ENCODE peak calls at places on chromosomes 13 and 19, in four cellular contexts. J is Calu3, A is non-pigmented ciliary epithelial cell, G is fibroblast of gingiva. P is an unnamed sample.

GRCh38 chr19:15934332-15935078 is at the start of gene CYP4F11:
- DNase-seq in J (peak), A (no peak), G (no peak), P (no peak)

GRCh38 chr19:58335630-58336029 is 8.8 kb downstream of the ZSCAN22 start:
- DNase-seq in J (no peak), A (no peak), G (no peak), P (no peak)

GRCh38 chr19:33431986-33432385 is 58.5 kb downstream of the CEBPG start:
- DNase-seq in J (no peak), A (no peak), G (no peak), P (peak)

GRCh38 chr19:39997595-39998216 is 846 bp downstream of the ZNF546 start:
- DNase-seq in J (no peak), A (no peak), G (peak), P (no peak)

GRCh38 chr19:33675501-33676124 is 53.9 kb downstream of the CHST8 start:
- DNase-seq in J (no peak), A (no peak), G (no peak), P (peak)

GRCh38 chr19:39093761-39094160 is 9.6 kb downstream of the ACP7 start:
- DNase-seq in J (no peak), A (peak), G (peak), P (no peak)

GRCh38 chr13:48562296-48563066 is 29.6 kb upstream of the RCBTB2 start:
- DNase-seq in J (no peak), A (no peak), G (no peak), P (no peak)

GRCh38 chr13:74325106-74325505 is 190.9 kb upstream of the KLF12 start:
- DNase-seq in J (no peak), A (no peak), G (peak), P (no peak)

GRCh38 chr19:5154129-5154798 is 185.4 kb downstream of the KDM4B start:
- DNase-seq in J (peak), A (no peak), G (no peak), P (peak)

GRCh38 chr13:61414686-61415664 is 674 bp downstream of the PCDH20 start:
- DNase-seq in J (no peak), A (no peak), G (no peak), P (peak)

GRCh38 chr19:34712606-34713261 is 21.3 kb upstream of the ZNF181 start:
- DNase-seq in J (peak), A (peak), G (peak), P (no peak)

GRCh38 chr19:56720281-56720680 is 48.7 kb upstream of the ZNF835 start:
- DNase-seq in J (no peak), A (no peak), G (no peak), P (no peak)

GRCh38 chr13:45119469-45119989 is 781 bp upstream of the GTF2F2 start:
- DNase-seq in J (no peak), A (no peak), G (peak), P (no peak)

GRCh38 chr19:23800868-23801267 is 42.2 kb upstream of the ZNF681 start:
- DNase-seq in J (no peak), A (no peak), G (no peak), P (no peak)

GRCh38 chr13:83009987-83010386 is 872.3 kb downstream of the SLITRK1 start:
- DNase-seq in J (no peak), A (no peak), G (no peak), P (no peak)

GRCh38 chr19:15248648-15249559 is 16.7 kb upstream of the EPHX3 start:
- DNase-seq in J (peak), A (peak), G (peak), P (peak)

GRCh38 chr19:31339405-31339804 is 9.8 kb downstream of the TSHZ3 start:
- DNase-seq in J (no peak), A (no peak), G (no peak), P (no peak)

GRCh38 chr19:40502647-40503046 is 35.8 kb downstream of the SPTBN4 start:
- DNase-seq in J (peak), A (no peak), G (no peak), P (no peak)

GRCh38 chr13:54950546-54950945 is 1921.9 kb downstream of the OLFM4 start:
- DNase-seq in J (no peak), A (no peak), G (no peak), P (no peak)

GRCh38 chr19:33374406-33374703 is 846 bp downstream of the CEBPG start:
- DNase-seq in J (no peak), A (no peak), G (no peak), P (peak)

GRCh38 chr19:10432736-10433130 is 12.4 kb downstream of the PDE4A start:
- DNase-seq in J (no peak), A (no peak), G (no peak), P (no peak)

GRCh38 chr13:33694546-33694945 is 123.4 kb upstream of the RFC3 start:
- DNase-seq in J (no peak), A (no peak), G (no peak), P (no peak)

GRCh38 chr19:16338470-16339360 is 14.1 kb downstream of the KLF2 start:
- DNase-seq in J (peak), A (peak), G (peak), P (peak)

GRCh38 chr13:74825170-74825948 is 656.6 kb downstream of the TBC1D4 start:
- DNase-seq in J (no peak), A (peak), G (peak), P (no peak)

GRCh38 chr13:108227651-108228272 is 9.6 kb downstream of the ABHD13 start:
- DNase-seq in J (peak), A (no peak), G (peak), P (no peak)

GRCh38 chr13:78238911-78239310 is 320.3 kb upstream of the EDNRB start:
- DNase-seq in J (no peak), A (no peak), G (no peak), P (no peak)

GRCh38 chr13:98022210-98022609 is 68.7 kb downstream of the IPO5 start:
- DNase-seq in J (no peak), A (peak), G (peak), P (no peak)

GRCh38 chr13:100630564-100630963 is 42.0 kb upstream of the GGACT start:
- DNase-seq in J (no peak), A (no peak), G (no peak), P (no peak)

GRCh38 chr19:56671613-56671994 is at the start of gene ZNF835:
- DNase-seq in J (no peak), A (no peak), G (peak), P (peak)

GRCh38 chr13:50801087-50801931 is 42.2 kb downstream of the DLEU7 start:
- DNase-seq in J (peak), A (peak), G (peak), P (no peak)

GRCh38 chr19:1250374-1251232 is 2.2 kb downstream of the MIDN start:
- DNase-seq in J (no peak), A (no peak), G (peak), P (peak)

GRCh38 chr13:85806553-85807175 is 7.4 kb upstream of the SLITRK6 start:
- DNase-seq in J (no peak), A (peak), G (peak), P (no peak)

GRCh38 chr13:112102243-112102642 is 35.3 kb downstream of the SOX1 start:
- DNase-seq in J (no peak), A (no peak), G (no peak), P (no peak)

GRCh38 chr13:94550030-94550738 is 45.8 kb downstream of the TGDS start:
- DNase-seq in J (no peak), A (no peak), G (no peak), P (no peak)

GRCh38 chr13:26557393-26558073 is at the start of gene WASF3:
- DNase-seq in J (peak), A (peak), G (peak), P (peak)

GRCh38 chr13:46864941-46865340 is 31.9 kb downstream of the HTR2A start:
- DNase-seq in J (no peak), A (no peak), G (no peak), P (no peak)

GRCh38 chr13:73967397-73968165 is 166.6 kb downstream of the KLF12 start:
- DNase-seq in J (no peak), A (peak), G (no peak), P (no peak)

GRCh38 chr13:33275916-33276315 is 9.6 kb downstream of the STARD13 start:
- DNase-seq in J (no peak), A (no peak), G (peak), P (no peak)

GRCh38 chr19:46601318-46602224 is at the start of gene CALM3:
- DNase-seq in J (no peak), A (no peak), G (no peak), P (peak)

GRCh38 chr13:26619321-26619720 is 61.8 kb downstream of the WASF3 start:
- DNase-seq in J (no peak), A (peak), G (peak), P (no peak)